ENCODE peak calls at places on chromosomes 4 and X, in eight cellular contexts. G is fibroblast of lung; C is mucosa of descending colon; R is aorta; M is kidney; H is WERI-Rb-1; Q is lung; S is naive thymus-derived CD4-positive, alpha-beta T cell. X is an unnamed sample. For H3K9me3, the result is how much of the 10 kb centered on the place peaks cover.

GRCh38 chrX:38382663-38383062 is 30.3 kb downstream of the OTC start:
- DNase-seq in S (no peak), C (no peak), M (no peak), H (no peak), R (no peak), G (no peak), Q (no peak), X (no peak)

GRCh38 chrX:140507982-140508305 is 3.1 kb upstream of the SOX3 start:
- DNase-seq in Q (peak), G (no peak), H (no peak), M (no peak), C (no peak), S (no peak), R (no peak), X (no peak)

GRCh38 chrX:49192722-49193328 is 6.7 kb upstream of the PRICKLE3 start:
- DNase-seq in G (peak), H (no peak), R (no peak), S (peak), M (no peak), Q (no peak), C (no peak), X (no peak)

GRCh38 chr4:168803727-168804126 is 206.3 kb downstream of the CBR4 start:
- DNase-seq in Q (no peak), G (peak), H (no peak), C (no peak), M (no peak), S (no peak), R (no peak), X (no peak)

GRCh38 chrX:153339662-153340061 is 5.7 kb downstream of the ZNF275 start:
- DNase-seq in H (no peak), S (no peak), G (no peak), Q (no peak), C (no peak), M (no peak), R (no peak), X (no peak)

GRCh38 chrX:22577181-22577580 is 304.5 kb downstream of the CBLL2 start:
- DNase-seq in H (no peak), G (peak), Q (no peak), S (no peak), C (no peak), M (no peak), R (no peak), X (no peak)

GRCh38 chrX:85836868-85837267 is 210.5 kb downstream of the CHM start:
- DNase-seq in H (no peak), G (peak), Q (no peak), M (no peak), C (no peak), R (no peak), S (no peak), X (no peak)

GRCh38 chr4:111813565-111814140 is 331.6 kb upstream of the FAM241A start:
- DNase-seq in H (no peak), C (no peak), M (no peak), S (no peak), R (no peak), Q (no peak), G (no peak), X (no peak)

GRCh38 chrX:102610905-102611304 is 11.6 kb downstream of the ARMCX5 start:
- DNase-seq in H (no peak), M (no peak), C (no peak), R (no peak), Q (no peak), G (no peak), S (no peak), X (no peak)

GRCh38 chr4:186068581-186069402 is at the start of gene TLR3:
- DNase-seq in S (peak), M (no peak), R (no peak), G (peak), C (no peak), H (no peak), Q (no peak), X (no peak)

GRCh38 chr4:126591583-126591982 is 1041.2 kb upstream of the INTU start:
- DNase-seq in R (no peak), S (no peak), H (no peak), C (no peak), M (no peak), G (peak), Q (no peak), X (no peak)

GRCh38 chr4:159682996-159683395 is 580.1 kb downstream of the RAPGEF2 start:
- DNase-seq in S (no peak), R (no peak), H (no peak), M (no peak), Q (no peak), G (peak), C (no peak), X (no peak)
- H3K9me3 ChIP-seq in S (under half), R (under half), H (under half), M (under half), Q (under half), G (under half), C (under half), X (under half)

DNA sequence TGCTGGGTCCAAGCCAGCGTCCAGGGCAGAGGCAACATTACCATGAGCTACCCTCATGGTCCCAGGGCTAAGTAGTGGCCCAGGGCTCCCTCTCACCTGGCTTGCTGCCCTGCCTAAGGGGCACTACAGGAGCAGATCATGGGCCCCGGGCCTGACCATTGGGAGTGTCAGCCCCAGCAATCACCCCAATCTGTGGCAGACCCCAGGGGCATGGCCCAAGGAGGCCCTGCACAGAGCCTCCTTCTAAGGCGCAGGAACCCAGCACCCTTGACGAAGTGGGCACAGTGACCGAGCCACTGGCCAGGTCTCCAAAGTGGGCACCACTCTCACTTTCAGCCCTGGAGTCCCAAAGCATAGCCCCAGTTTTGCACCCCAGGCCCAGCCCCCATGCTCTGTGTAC is 667.1 kb downstream of the SH3BGRL start:
- DNase-seq in R (peak), G (no peak), Q (no peak), C (no peak), S (no peak), M (peak), H (no peak), X (no peak)
- H3K9me3 ChIP-seq in R (under half), G (under half), Q (under half), C (under half), S (under half), M (under half), H (under half), X (under half)

GRCh38 chrX:82134378-82134777 is 932.5 kb downstream of the SH3BGRL start:
- DNase-seq in Q (no peak), R (no peak), S (peak), H (no peak), C (no peak), G (no peak), M (no peak), X (no peak)
- H3K9me3 ChIP-seq in Q (under half), R (under half), S (under half), H (under half), C (under half), G (under half), M (under half), X (under half)

GRCh38 chrX:146448791-146449190 is 360.8 kb upstream of the CXorf51B start:
- DNase-seq in R (no peak), S (no peak), H (no peak), Q (no peak), M (no peak), G (no peak), C (no peak), X (no peak)
- H3K9me3 ChIP-seq in R (under half), S (under half), H (under half), Q (under half), M (under half), G (under half), C (under half), X (under half)

GRCh38 chrX:145716226-145716625 is 101.4 kb upstream of the SLITRK2 start:
- DNase-seq in S (no peak), M (no peak), G (no peak), Q (no peak), R (no peak), H (no peak), C (no peak), X (no peak)
- H3K9me3 ChIP-seq in S (under half), M (under half), G (under half), Q (under half), R (under half), H (under half), C (under half), X (under half)

GRCh38 chrX:115906276-115906675 is 264.3 kb upstream of the AGTR2 start:
- DNase-seq in M (no peak), R (no peak), S (no peak), H (peak), C (no peak), G (no peak), Q (no peak), X (no peak)
- H3K9me3 ChIP-seq in M (under half), R (under half), S (under half), H (under half), C (under half), G (under half), Q (under half), X (under half)

GRCh38 chrX:55867708-55868107 is 150.2 kb downstream of the RRAGB start:
- DNase-seq in C (no peak), Q (no peak), R (no peak), H (no peak), G (no peak), S (no peak), M (no peak), X (no peak)
- H3K9me3 ChIP-seq in C (under half), Q (under half), R (under half), H (under half), G (under half), S (under half), M (under half), X (under half)